ENCODE peak calls at places on chromosomes 3 and 15, in four cellular contexts. C, N, S and M are unnamed samples.

GRCh38 chr3:14460342-14461005 is 58.1 kb downstream of the SLC6A6 start:
- DNase-seq in C (no peak), N (peak; percentile 98), S (no peak), M (no peak)

GRCh38 chr3:164470471-164470870 is 607.8 kb downstream of the SI start:
- DNase-seq in C (no peak), N (no peak), S (no peak), M (no peak)

GRCh38 chr15:30999729-31000128 is 8.3 kb upstream of the MTMR10 start:
- DNase-seq in C (no peak), N (no peak), S (no peak), M (no peak)

GRCh38 chr3:183116051-183116614 is 16.8 kb upstream of the MCCC1 start:
- DNase-seq in C (peak; percentile 89), N (no peak), S (no peak), M (peak; percentile 73)

GRCh38 chr3:61669203-61669602 is 107.8 kb downstream of the PTPRG start:
- DNase-seq in C (no peak), N (no peak), S (no peak), M (no peak)

GRCh38 chr3:15443826-15444524 is 16.6 kb downstream of the EAF1 start:
- DNase-seq in C (no peak), N (peak; percentile 89), S (no peak), M (no peak)

GRCh38 chr3:107958151-107958550 is 132.7 kb downstream of the CD47 start:
- DNase-seq in C (no peak), N (no peak), S (no peak), M (no peak)

GRCh38 chr3:112926000-112926399 is 48.9 kb downstream of the CD200R1 start:
- DNase-seq in C (no peak), N (no peak), S (no peak), M (no peak)

GRCh38 chr3:11424277-11424676 is 152.1 kb downstream of the ATG7 start:
- DNase-seq in C (no peak), N (no peak), S (no peak), M (no peak)

GRCh38 chr3:123479891-123480290 is 31.0 kb upstream of the ADCY5 start:
- DNase-seq in C (no peak), N (no peak), S (no peak), M (no peak)

GRCh38 chr3:108495717-108496116 is 14.7 kb downstream of the MYH15 start:
- DNase-seq in C (no peak), N (no peak), S (no peak), M (no peak)

DNA sequence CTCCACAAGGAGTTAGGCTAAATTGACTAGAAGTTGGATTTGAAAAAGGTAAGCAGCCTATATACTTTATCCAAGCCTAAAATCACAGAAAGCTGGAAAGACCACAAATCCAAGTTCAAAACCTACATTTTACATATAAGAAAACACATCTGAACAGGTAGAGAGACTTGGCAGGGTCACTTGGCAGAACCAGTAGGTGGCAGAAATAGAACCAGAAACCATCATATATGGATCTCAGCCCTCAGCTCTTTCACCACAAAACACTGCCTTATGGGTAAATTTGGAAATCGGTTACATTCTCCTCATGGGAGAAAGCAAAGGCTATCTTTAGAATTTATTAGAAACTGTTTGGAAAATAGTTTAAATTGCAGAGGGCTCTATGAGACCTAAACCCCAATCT is 44.2 kb downstream of the MKRN2 start:
- DNase-seq in C (no peak), N (no peak), S (no peak), M (no peak)
- TF ChIP-seq CTCF in C (no peak), N (no peak), S (no peak), M (no peak)

DNA sequence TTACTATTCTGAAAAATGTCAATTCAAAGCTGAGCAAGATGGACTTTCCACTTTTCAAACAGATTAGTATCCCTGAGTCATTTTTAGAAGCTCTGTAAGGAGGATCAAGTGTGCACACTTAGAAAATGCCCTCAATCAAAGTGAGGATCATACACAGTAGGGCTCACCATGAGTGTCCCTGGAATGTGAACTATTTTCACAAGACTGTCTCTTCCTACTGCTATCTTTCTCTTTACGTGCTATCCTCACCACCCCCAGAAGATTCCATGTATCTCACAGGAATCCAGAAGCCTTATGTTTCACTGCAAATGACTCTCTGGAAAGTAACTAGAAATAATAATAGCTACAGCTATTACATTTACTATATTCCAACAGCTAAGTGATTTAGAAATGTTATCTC is 349.9 kb upstream of the TGFBR2 start:
- DNase-seq in C (no peak), N (peak; percentile 32), S (no peak), M (no peak)
- TF ChIP-seq CTCF in C (no peak), N (no peak), S (no peak), M (no peak)

GRCh38 chr15:77617507-77618285 is 15.0 kb downstream of the LINGO1 start:
- DNase-seq in C (peak; percentile 53), N (no peak), S (no peak), M (peak; percentile 22)
- TF ChIP-seq CTCF in C (peak; percentile 26), N (peak; percentile 33), S (peak; percentile 58), M (no peak)

DNA sequence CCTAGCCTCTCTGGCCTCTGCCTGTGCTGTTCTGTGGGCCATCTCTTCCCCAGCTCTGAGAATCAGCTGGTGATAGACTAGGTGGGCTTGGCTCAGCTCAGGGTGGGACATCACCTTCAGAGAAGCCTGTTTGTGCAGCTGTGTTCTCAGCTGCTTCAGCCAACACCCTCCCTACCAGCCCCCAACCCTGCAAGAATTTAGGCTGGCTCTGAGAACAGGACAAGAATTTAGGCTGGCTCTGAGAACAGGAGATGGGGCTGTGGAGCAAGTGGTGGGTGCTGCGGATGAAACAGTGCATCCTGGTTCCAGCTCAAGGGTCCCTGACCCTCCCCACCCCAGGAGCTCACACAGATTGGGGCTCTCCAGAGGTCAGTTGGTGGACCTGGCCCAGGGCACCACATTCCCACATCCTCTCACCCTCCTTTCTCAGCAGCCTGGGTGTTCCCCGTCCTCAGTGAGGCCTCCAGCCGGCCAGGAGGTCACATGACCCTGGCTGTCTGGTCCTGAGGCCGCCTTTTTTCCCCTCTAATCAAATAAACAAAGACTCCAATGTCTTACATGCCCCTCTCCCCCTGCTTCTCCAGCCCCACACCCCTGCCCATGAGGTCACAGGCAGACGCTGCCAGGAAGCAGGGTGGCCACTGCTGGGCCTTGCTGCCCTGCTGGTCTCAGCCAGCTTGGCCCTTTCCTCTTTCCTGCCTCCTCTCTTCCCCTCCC is 14.9 kb downstream of the PLEKHO2 start:
- DNase-seq in C (no peak), N (peak; percentile 64), S (no peak), M (no peak)
- TF ChIP-seq CTCF in C (no peak), N (peak; percentile 35), S (no peak), M (no peak)

GRCh38 chr3:138046955-138047354 is 37.0 kb downstream of the CLDN18 start:
- DNase-seq in C (no peak), N (no peak), S (no peak), M (no peak)

GRCh38 chr3:138046084-138046483 is 36.1 kb downstream of the CLDN18 start:
- DNase-seq in C (no peak), N (no peak), S (no peak), M (no peak)

GRCh38 chr3:138047596-138048195 is 37.7 kb downstream of the CLDN18 start:
- DNase-seq in C (no peak), N (no peak), S (no peak), M (no peak)

GRCh38 chr3:138051946-138052802 is 42.2 kb downstream of the CLDN18 start:
- DNase-seq in C (peak; percentile 54), N (peak; percentile 58), S (no peak), M (peak; percentile 48)

DNA sequence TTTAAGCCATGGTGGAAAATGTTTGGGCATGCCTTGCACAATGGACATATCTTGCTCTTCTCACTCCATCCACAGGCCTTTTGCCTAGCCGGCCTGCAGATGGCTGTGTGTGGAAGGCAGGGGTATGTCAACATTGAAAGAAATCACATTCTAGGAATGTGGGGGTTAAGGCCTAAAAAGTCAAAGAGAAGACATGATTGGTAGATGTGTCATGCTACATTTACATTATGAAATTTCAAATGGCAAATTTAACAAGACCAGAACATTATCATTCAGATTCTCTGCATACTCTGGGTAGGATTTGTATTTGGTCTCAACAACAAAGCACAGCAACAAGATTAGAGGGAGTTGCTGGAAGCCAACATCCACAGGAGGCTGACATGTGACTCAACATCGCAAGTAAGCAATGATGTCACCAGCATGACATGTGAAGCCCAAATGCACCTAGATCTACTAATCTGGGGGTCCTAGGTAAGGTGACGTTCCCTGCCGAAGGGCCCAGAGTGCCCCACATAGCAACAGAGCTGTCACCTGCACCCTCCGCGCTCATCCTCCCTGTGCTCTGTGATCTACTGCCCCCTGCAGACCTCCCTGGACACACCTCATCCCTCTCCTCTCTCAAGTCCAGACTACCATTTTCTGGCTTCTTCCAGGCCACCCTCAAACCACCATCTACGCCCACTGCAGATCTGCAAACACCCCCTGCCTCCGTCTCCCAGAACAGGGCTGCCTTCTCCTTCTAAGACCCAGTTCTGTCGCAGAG is 39.4 kb downstream of the CLDN18 start:
- DNase-seq in C (no peak), N (peak; percentile 62), S (no peak), M (no peak)
- TF ChIP-seq CTCF in C (no peak), N (peak; percentile 13), S (no peak), M (no peak)

GRCh38 chr3:30751610-30752299 is 142.7 kb downstream of the GADL1 start:
- DNase-seq in C (peak; percentile 19), N (peak; percentile 74), S (no peak), M (peak; percentile 83)
- TF ChIP-seq CTCF in C (peak; percentile 3), N (peak; percentile 69), S (peak; percentile 21), M (peak; percentile 75)